ENCODE peak calls at places on chromosomes 3 and 15, in nine cellular contexts. M is IMR-90, V is hippocampal formation, T is EH, J is Kasumi-1, F is T1000, W is hepatic stellate cell, I is NCI-H748 treated with DMSO at 0.1 percent for 48 hours, U is kidney. D is an unnamed sample.
A peak's percentile ranks its signal among the peaks of the same experiment; 100 is the strongest.

GRCh38 chr15:91912336-91912735 is 58.8 kb downstream of the SLCO3A1 start:
- DNase-seq in M (no peak), V (no peak), T (no peak), J (no peak), F (no peak), W (no peak), I (peak; percentile 68), U (no peak), D (no peak)

GRCh38 chr15:76234337-76234889 is 76.9 kb downstream of the ETFA start:
- DNase-seq in M (no peak), V (no peak), T (no peak), J (no peak), F (no peak), W (no peak), I (no peak), U (no peak), D (no peak)

GRCh38 chr3:23566499-23566898 is 239.3 kb upstream of the UBE2E1 start:
- DNase-seq in M (no peak), V (no peak), T (no peak), J (no peak), F (no peak), W (no peak), I (no peak), U (no peak), D (no peak)

GRCh38 chr3:150309557-150309956 is 98.5 kb upstream of the TSC22D2 start:
- DNase-seq in M (peak; percentile 84), V (no peak), T (peak; percentile 84), J (no peak), F (no peak), W (no peak), I (no peak), U (no peak), D (no peak)

GRCh38 chr3:69120879-69121464 is 1.4 kb downstream of the LMOD3 start:
- DNase-seq in M (peak; percentile 76), V (peak; percentile 51), T (peak; percentile 66), J (peak; percentile 69), F (peak; percentile 31), W (peak; percentile 17), I (peak; percentile 26), U (no peak), D (no peak)

GRCh38 chr15:68427366-68427765 is 4.6 kb downstream of the ITGA11 start:
- DNase-seq in M (peak; percentile 36), V (no peak), T (peak; percentile 58), J (no peak), F (no peak), W (no peak), I (no peak), U (peak; percentile 3), D (no peak)

GRCh38 chr3:190807719-190808375 is 54.6 kb downstream of the GMNC start:
- DNase-seq in M (no peak), V (no peak), T (no peak), J (no peak), F (no peak), W (no peak), I (peak; percentile 54), U (peak; percentile 59), D (no peak)

GRCh38 chr15:90592144-90592887 is 62.6 kb downstream of the CRTC3 start:
- DNase-seq in M (peak; percentile 90), V (no peak), T (peak; percentile 84), J (no peak), F (no peak), W (peak; percentile 63), I (no peak), U (no peak), D (peak; percentile 57)

GRCh38 chr3:116863842-116864626 is 154.5 kb downstream of the TUSC7 start:
- DNase-seq in M (peak; percentile 64), V (peak; percentile 30), T (peak; percentile 37), J (peak; percentile 35), F (no peak), W (peak; percentile 1), I (peak; percentile 66), U (no peak), D (no peak)

GRCh38 chr3:170330366-170330765 is 27.1 kb upstream of the SKIL start:
- DNase-seq in M (peak; percentile 46), V (no peak), T (peak; percentile 39), J (no peak), F (peak; percentile 9), W (no peak), I (no peak), U (no peak), D (no peak)

GRCh38 chr3:36540898-36541518 is 160.7 kb downstream of the STAC start:
- DNase-seq in M (peak; percentile 9), V (no peak), T (peak; percentile 65), J (peak; percentile 25), F (no peak), W (peak; percentile 11), I (no peak), U (no peak), D (peak; percentile 25)

GRCh38 chr3:189146842-189147241 is 24.9 kb upstream of the TPRG1 start:
- DNase-seq in M (no peak), V (no peak), T (peak; percentile 2), J (no peak), F (no peak), W (no peak), I (no peak), U (no peak), D (no peak)

GRCh38 chr15:99435138-99435695 is 130.6 kb upstream of the MEF2A start:
- DNase-seq in M (no peak), V (no peak), T (no peak), J (no peak), F (no peak), W (no peak), I (peak; percentile 63), U (peak; percentile 96), D (no peak)

GRCh38 chr3:160883373-160883772 is 127.3 kb downstream of the PPM1L start:
- DNase-seq in M (no peak), V (no peak), T (no peak), J (no peak), F (no peak), W (no peak), I (no peak), U (no peak), D (no peak)

GRCh38 chr3:38029400-38030125 is at the start of gene PLCD1:
- DNase-seq in M (no peak), V (peak; percentile 58), T (peak; percentile 80), J (no peak), F (peak; percentile 67), W (peak; percentile 90), I (no peak), U (peak; percentile 96), D (no peak)

GRCh38 chr15:99169769-99170311 is 65.0 kb downstream of the SYNM start:
- DNase-seq in M (peak; percentile 89), V (no peak), T (peak; percentile 89), J (no peak), F (no peak), W (peak; percentile 84), I (no peak), U (no peak), D (no peak)

GRCh38 chr3:36868614-36869436 is 76.0 kb downstream of the TRANK1 start:
- DNase-seq in M (peak; percentile 63), V (peak; percentile 34), T (peak; percentile 69), J (peak; percentile 71), F (peak; percentile 6), W (peak; percentile 40), I (peak; percentile 40), U (no peak), D (peak; percentile 5)

D was measured in AG09309.